ENCODE peak calls at places on chromosomes 12 and 14, in seven cellular contexts. W is endodermal cell, N is bronchial epithelial cell, A is cardiac fibroblast, H is GM12865, X is kidney epithelial cell, B is fibroblast of mammary gland. T is an unnamed sample.

GRCh38 chr12:121804417-121805111 is 755 bp downstream of the SETD1B start:
- DNase-seq in B (no peak), H (peak), N (no peak), X (no peak), A (peak), W (peak), T (no peak)

GRCh38 chr14:104682107-104682593 is 7.3 kb upstream of the INF2 start:
- DNase-seq in A (peak), H (no peak), X (no peak), B (no peak), N (peak), W (peak), T (no peak)

GRCh38 chr14:65492277-65492676 is 79.7 kb downstream of the FUT8 start:
- DNase-seq in W (no peak), X (no peak), N (no peak), B (no peak), H (no peak), A (no peak), T (no peak)

GRCh38 chr12:6383572-6384498 is at the start of gene LTBR:
- DNase-seq in X (peak), W (peak), H (peak), A (peak), B (peak), N (peak), T (peak)

GRCh38 chr14:99179946-99180345 is 92.1 kb downstream of the BCL11B start:
- DNase-seq in B (no peak), W (no peak), H (no peak), A (no peak), N (no peak), X (no peak), T (no peak)

GRCh38 chr14:68245146-68246073 is 425.8 kb downstream of the RAD51B start:
- DNase-seq in B (peak), W (no peak), X (no peak), N (peak), A (peak), H (no peak), T (no peak)

GRCh38 chr12:104802198-104802597 is 155.9 kb downstream of the SLC41A2 start:
- DNase-seq in H (no peak), N (peak), B (peak), W (no peak), X (no peak), A (peak), T (no peak)

GRCh38 chr12:15754233-15754632 is 35.0 kb downstream of the EPS8 start:
- DNase-seq in H (no peak), W (no peak), A (peak), N (no peak), B (peak), X (no peak), T (no peak)

GRCh38 chr12:106179086-106179485 is 40.3 kb upstream of the NUAK1 start:
- DNase-seq in A (no peak), X (no peak), H (no peak), B (peak), N (no peak), W (peak), T (no peak)

GRCh38 chr14:100540141-100540925 is 46.9 kb downstream of the BEGAIN start:
- DNase-seq in X (no peak), N (no peak), B (no peak), A (peak), H (no peak), W (peak), T (no peak)

GRCh38 chr12:49133014-49133413 is 1.8 kb upstream of the TUBA1B start:
- DNase-seq in X (no peak), H (no peak), A (no peak), B (no peak), W (no peak), N (no peak), T (no peak)

GRCh38 chr14:55077691-55078151 is 26.3 kb downstream of the MAPK1IP1L start:
- DNase-seq in N (peak), H (no peak), A (peak), B (peak), X (no peak), W (no peak), T (no peak)

GRCh38 chr14:50635136-50635535 is 33.0 kb downstream of the SAV1 start:
- DNase-seq in H (no peak), X (no peak), N (no peak), W (no peak), A (peak), B (no peak), T (no peak)

GRCh38 chr12:19234991-19235876 is 105.7 kb downstream of the PLEKHA5 start:
- DNase-seq in W (no peak), A (peak), X (no peak), N (no peak), B (peak), H (no peak), T (no peak)

GRCh38 chr12:124952295-124952694 is 36.6 kb downstream of the DHX37 start:
- DNase-seq in A (no peak), W (no peak), H (no peak), B (no peak), X (no peak), N (no peak), T (no peak)

GRCh38 chr14:60652674-60653387 is 3.6 kb upstream of the SIX1 start:
- DNase-seq in W (no peak), N (no peak), B (no peak), A (no peak), H (no peak), X (no peak), T (no peak)

GRCh38 chr14:24425704-24426103 is 3.8 kb downstream of the CBLN3 start:
- DNase-seq in X (no peak), H (no peak), N (peak), B (peak), A (peak), W (no peak), T (no peak)

DNA sequence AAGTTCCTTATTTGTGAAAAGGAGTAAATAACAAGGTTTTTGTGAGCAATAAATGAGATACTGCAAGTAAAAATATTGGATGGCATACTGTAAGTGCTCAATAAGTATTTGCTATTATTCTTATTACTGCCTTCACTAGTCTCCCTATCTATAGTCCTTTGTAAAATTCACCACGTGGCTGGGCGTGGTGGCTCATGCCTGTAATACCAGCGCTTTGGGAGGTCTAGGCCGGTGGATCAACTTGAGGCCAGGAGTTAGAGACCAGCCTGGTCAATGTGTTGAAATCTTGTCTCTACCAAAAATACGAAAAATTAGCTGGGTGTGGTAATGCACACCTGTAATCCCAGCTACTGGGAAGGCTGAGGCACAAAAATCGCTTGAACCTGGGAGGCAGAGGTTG is 18.6 kb upstream of the CALM1 start:
- DNase-seq in H (no peak), B (no peak), N (no peak), A (no peak), W (no peak), X (no peak), T (no peak)
- TF ChIP-seq CTCF in H (no peak), B (no peak), N (no peak), A (no peak), W (no peak), X (no peak), T (no peak)

GRCh38 chr12:12891646-12892355 is 439 bp downstream of the GPRC5A start:
- DNase-seq in A (peak), X (no peak), W (no peak), B (peak), N (no peak), H (no peak), T (no peak)
- H3K4me3 ChIP-seq in A (peak), X (peak), W (peak), B (peak), N (peak), H (no peak), T (peak)

GRCh38 chr12:72261885-72262284 is 10.3 kb upstream of the TRHDE start:
- DNase-seq in H (no peak), N (no peak), W (no peak), X (no peak), A (no peak), B (no peak), T (no peak)

GRCh38 chr12:72267974-72268373 is 4.2 kb upstream of the TRHDE start:
- DNase-seq in W (no peak), X (no peak), B (peak), H (no peak), N (no peak), A (no peak), T (no peak)

GRCh38 chr12:72268386-72268785 is 3.8 kb upstream of the TRHDE start:
- DNase-seq in N (no peak), X (no peak), W (no peak), B (no peak), A (no peak), H (no peak), T (no peak)

GRCh38 chr12:72269491-72269890 is 2.7 kb upstream of the TRHDE start:
- DNase-seq in W (no peak), B (no peak), H (no peak), N (no peak), X (no peak), A (no peak), T (no peak)

GRCh38 chr12:72264548-72265175 is 7.5 kb upstream of the TRHDE start:
- DNase-seq in X (no peak), W (no peak), A (peak), B (peak), N (peak), H (peak), T (no peak)
- TF ChIP-seq CTCF in X (peak), W (peak), A (peak), B (peak), N (peak), H (peak), T (peak)

DNA sequence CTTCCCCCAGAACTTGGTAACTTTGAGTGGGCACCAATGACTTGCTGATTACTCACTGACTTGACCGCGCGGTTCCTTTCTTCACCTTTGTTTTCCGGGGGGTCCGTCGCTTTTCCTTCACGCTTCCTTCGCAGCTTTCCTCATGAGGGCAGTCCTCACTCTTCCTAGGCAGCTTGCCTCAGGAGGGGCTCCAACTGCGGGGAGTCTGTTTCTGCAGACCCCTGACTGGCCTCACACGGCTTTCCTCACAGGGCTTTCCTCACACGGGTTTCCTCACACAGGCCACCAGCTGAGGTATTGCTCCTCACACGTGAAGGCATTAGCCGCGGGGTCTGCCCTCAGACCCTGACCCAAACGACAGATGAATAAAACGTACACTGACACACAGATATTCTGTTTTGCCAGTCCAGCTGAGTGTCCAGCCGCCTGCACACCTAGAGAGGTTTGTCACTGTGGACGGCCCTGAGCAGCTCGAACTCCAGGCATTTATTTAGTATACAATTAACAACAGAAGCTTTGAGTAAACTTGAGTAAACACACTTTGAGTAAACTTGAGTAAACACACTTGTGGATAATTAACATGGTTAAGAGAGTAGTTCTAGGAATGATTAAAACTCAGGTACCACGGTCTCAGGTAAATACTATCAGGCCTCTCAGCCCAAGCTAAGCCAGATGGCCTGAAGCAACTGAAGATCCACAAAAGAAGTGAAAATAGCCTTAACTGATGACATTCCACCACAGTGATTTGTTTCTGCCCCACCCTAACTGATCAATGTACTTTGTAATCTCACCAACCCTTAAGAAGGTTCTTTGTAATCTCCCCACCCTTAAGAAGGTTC is 16.1 kb upstream of the LYZ start:
- DNase-seq in A (no peak), N (no peak), X (no peak), B (no peak), W (peak), H (no peak), T (no peak)
- H3K4me3 ChIP-seq in A (no peak), N (no peak), X (no peak), B (no peak), W (peak), H (no peak), T (no peak)

T was measured in HFF-Myc.